ENCODE peak calls at places on chromosomes 5 and 9, in seven cellular contexts. One of them, this sample, is unnamed.

GRCh38 chr5:136132557-136133415 is at the start of gene SMAD5:
- DNase-seq in CD8-positive, alpha-beta T cell: peak
- DNase-seq in AG04449: peak
- DNase-seq in KBM-7: peak
- DNase-seq in H54: peak
- DNase-seq in astrocyte of the spinal cord: peak
- DNase-seq in upper lobe of left lung: peak
- DNase-seq in this sample: peak

GRCh38 chr5:177295929-177296328 is 7.6 kb downstream of the RAB24 start:
- DNase-seq in CD8-positive, alpha-beta T cell: no peak
- DNase-seq in AG04449: no peak
- DNase-seq in KBM-7: peak
- DNase-seq in H54: no peak
- DNase-seq in astrocyte of the spinal cord: no peak
- DNase-seq in upper lobe of left lung: peak
- DNase-seq in this sample: no peak

GRCh38 chr9:530681-531080 is 310.8 kb upstream of the DMRT1 start:
- DNase-seq in CD8-positive, alpha-beta T cell: no peak
- DNase-seq in AG04449: no peak
- DNase-seq in KBM-7: no peak
- DNase-seq in H54: no peak
- DNase-seq in astrocyte of the spinal cord: peak
- DNase-seq in upper lobe of left lung: peak
- DNase-seq in this sample: no peak

GRCh38 chr9:5630038-5630507 is 1.2 kb downstream of the RIC1 start:
- DNase-seq in CD8-positive, alpha-beta T cell: no peak
- DNase-seq in AG04449: no peak
- DNase-seq in KBM-7: peak
- DNase-seq in H54: no peak
- DNase-seq in astrocyte of the spinal cord: peak
- DNase-seq in upper lobe of left lung: no peak
- DNase-seq in this sample: no peak

GRCh38 chr9:116491219-116491618 is 195.9 kb upstream of the TRIM32 start:
- DNase-seq in CD8-positive, alpha-beta T cell: no peak
- DNase-seq in AG04449: no peak
- DNase-seq in KBM-7: no peak
- DNase-seq in H54: no peak
- DNase-seq in astrocyte of the spinal cord: no peak
- DNase-seq in upper lobe of left lung: no peak
- DNase-seq in this sample: no peak

GRCh38 chr9:79946718-79947117 is 375.0 kb downstream of the TLE4 start:
- DNase-seq in CD8-positive, alpha-beta T cell: no peak
- DNase-seq in AG04449: no peak
- DNase-seq in KBM-7: no peak
- DNase-seq in H54: no peak
- DNase-seq in astrocyte of the spinal cord: peak
- DNase-seq in upper lobe of left lung: no peak
- DNase-seq in this sample: no peak

GRCh38 chr5:176658007-176658599 is 10.8 kb downstream of the TSPAN17 start:
- DNase-seq in CD8-positive, alpha-beta T cell: peak
- DNase-seq in AG04449: no peak
- DNase-seq in KBM-7: peak
- DNase-seq in H54: peak
- DNase-seq in astrocyte of the spinal cord: peak
- DNase-seq in upper lobe of left lung: peak
- DNase-seq in this sample: peak

GRCh38 chr9:38183994-38184568 is 115.1 kb upstream of the SHB start:
- DNase-seq in CD8-positive, alpha-beta T cell: no peak
- DNase-seq in AG04449: no peak
- DNase-seq in KBM-7: no peak
- DNase-seq in H54: no peak
- DNase-seq in astrocyte of the spinal cord: peak
- DNase-seq in upper lobe of left lung: no peak
- DNase-seq in this sample: no peak

GRCh38 chr5:120207139-120207538 is 257.0 kb upstream of the PRR16 start:
- DNase-seq in CD8-positive, alpha-beta T cell: no peak
- DNase-seq in AG04449: no peak
- DNase-seq in KBM-7: no peak
- DNase-seq in H54: no peak
- DNase-seq in astrocyte of the spinal cord: peak
- DNase-seq in upper lobe of left lung: no peak
- DNase-seq in this sample: no peak

GRCh38 chr5:145941677-145942130 is 5.3 kb downstream of the SH3RF2 start:
- DNase-seq in CD8-positive, alpha-beta T cell: no peak
- DNase-seq in AG04449: no peak
- DNase-seq in KBM-7: no peak
- DNase-seq in H54: no peak
- DNase-seq in astrocyte of the spinal cord: peak
- DNase-seq in upper lobe of left lung: no peak
- DNase-seq in this sample: no peak

GRCh38 chr5:27598576-27598975 is 560.2 kb upstream of the CDH9 start:
- DNase-seq in CD8-positive, alpha-beta T cell: no peak
- DNase-seq in AG04449: no peak
- DNase-seq in KBM-7: no peak
- DNase-seq in H54: no peak
- DNase-seq in astrocyte of the spinal cord: peak
- DNase-seq in upper lobe of left lung: no peak
- DNase-seq in this sample: no peak

GRCh38 chr9:81372628-81373191 is 316.6 kb downstream of the TLE1 start:
- DNase-seq in CD8-positive, alpha-beta T cell: no peak
- DNase-seq in AG04449: no peak
- DNase-seq in KBM-7: no peak
- DNase-seq in H54: no peak
- DNase-seq in astrocyte of the spinal cord: no peak
- DNase-seq in upper lobe of left lung: no peak
- DNase-seq in this sample: no peak

GRCh38 chr5:148794729-148795590 is 31.5 kb upstream of the ADRB2 start:
- DNase-seq in CD8-positive, alpha-beta T cell: no peak
- DNase-seq in AG04449: peak
- DNase-seq in KBM-7: peak
- DNase-seq in H54: no peak
- DNase-seq in astrocyte of the spinal cord: peak
- DNase-seq in upper lobe of left lung: no peak
- DNase-seq in this sample: no peak

GRCh38 chr9:68533678-68534077 is 7.0 kb downstream of the TMEM252 start:
- DNase-seq in CD8-positive, alpha-beta T cell: no peak
- DNase-seq in AG04449: no peak
- DNase-seq in KBM-7: no peak
- DNase-seq in H54: no peak
- DNase-seq in astrocyte of the spinal cord: no peak
- DNase-seq in upper lobe of left lung: no peak
- DNase-seq in this sample: no peak

GRCh38 chr9:109440797-109441287 is 57.3 kb downstream of the PTPN3 start:
- DNase-seq in CD8-positive, alpha-beta T cell: no peak
- DNase-seq in AG04449: peak
- DNase-seq in KBM-7: peak
- DNase-seq in H54: peak
- DNase-seq in astrocyte of the spinal cord: peak
- DNase-seq in upper lobe of left lung: no peak
- DNase-seq in this sample: peak

GRCh38 chr5:565782-566445 is 41.7 kb upstream of the SLC9A3 start:
- DNase-seq in CD8-positive, alpha-beta T cell: no peak
- DNase-seq in AG04449: no peak
- DNase-seq in KBM-7: no peak
- DNase-seq in H54: no peak
- DNase-seq in astrocyte of the spinal cord: peak
- DNase-seq in upper lobe of left lung: no peak
- DNase-seq in this sample: no peak

GRCh38 chr5:115396698-115397097 is 100.2 kb upstream of the CCDC112 start:
- DNase-seq in CD8-positive, alpha-beta T cell: no peak
- DNase-seq in AG04449: no peak
- DNase-seq in KBM-7: no peak
- DNase-seq in H54: no peak
- DNase-seq in astrocyte of the spinal cord: peak
- DNase-seq in upper lobe of left lung: no peak
- DNase-seq in this sample: no peak

GRCh38 chr5:174910245-174910737 is 185.9 kb downstream of the MSX2 start:
- DNase-seq in CD8-positive, alpha-beta T cell: no peak
- DNase-seq in AG04449: no peak
- DNase-seq in KBM-7: peak
- DNase-seq in H54: peak
- DNase-seq in astrocyte of the spinal cord: peak
- DNase-seq in upper lobe of left lung: peak
- DNase-seq in this sample: peak

GRCh38 chr5:175683231-175683630 is 25.4 kb downstream of the HRH2 start:
- DNase-seq in CD8-positive, alpha-beta T cell: no peak
- DNase-seq in AG04449: no peak
- DNase-seq in KBM-7: no peak
- DNase-seq in H54: no peak
- DNase-seq in astrocyte of the spinal cord: no peak
- DNase-seq in upper lobe of left lung: no peak
- DNase-seq in this sample: no peak

GRCh38 chr5:102511666-102512065 is 12.9 kb upstream of the SLCO6A1 start:
- DNase-seq in CD8-positive, alpha-beta T cell: no peak
- DNase-seq in AG04449: no peak
- DNase-seq in KBM-7: no peak
- DNase-seq in H54: no peak
- DNase-seq in astrocyte of the spinal cord: peak
- DNase-seq in upper lobe of left lung: no peak
- DNase-seq in this sample: no peak

GRCh38 chr5:68216737-68217231 is 1.2 kb downstream of the PIK3R1 start:
- DNase-seq in CD8-positive, alpha-beta T cell: no peak
- DNase-seq in AG04449: no peak
- DNase-seq in KBM-7: peak
- DNase-seq in H54: peak
- DNase-seq in astrocyte of the spinal cord: peak
- DNase-seq in upper lobe of left lung: no peak
- DNase-seq in this sample: no peak

GRCh38 chr5:150022163-150022540 is 21.6 kb downstream of the HMGXB3 start:
- DNase-seq in CD8-positive, alpha-beta T cell: no peak
- DNase-seq in AG04449: no peak
- DNase-seq in KBM-7: no peak
- DNase-seq in H54: no peak
- DNase-seq in astrocyte of the spinal cord: peak
- DNase-seq in upper lobe of left lung: no peak
- DNase-seq in this sample: no peak

GRCh38 chr9:132998861-132999635 is 20.6 kb downstream of the GFI1B start:
- DNase-seq in CD8-positive, alpha-beta T cell: no peak
- DNase-seq in AG04449: no peak
- DNase-seq in KBM-7: no peak
- DNase-seq in H54: no peak
- DNase-seq in astrocyte of the spinal cord: no peak
- DNase-seq in upper lobe of left lung: no peak
- DNase-seq in this sample: no peak

GRCh38 chr5:133644000-133644865 is 31.9 kb upstream of the FSTL4 start:
- DNase-seq in CD8-positive, alpha-beta T cell: no peak
- DNase-seq in AG04449: no peak
- DNase-seq in KBM-7: no peak
- DNase-seq in H54: no peak
- DNase-seq in astrocyte of the spinal cord: no peak
- DNase-seq in upper lobe of left lung: no peak
- DNase-seq in this sample: no peak

GRCh38 chr9:131402738-131403492 is 9.0 kb downstream of the PRRC2B start:
- DNase-seq in CD8-positive, alpha-beta T cell: no peak
- DNase-seq in AG04449: peak
- DNase-seq in KBM-7: no peak
- DNase-seq in H54: no peak
- DNase-seq in astrocyte of the spinal cord: peak
- DNase-seq in upper lobe of left lung: peak
- DNase-seq in this sample: peak

GRCh38 chr9:131976157-131976740 is 103.4 kb downstream of the MED27 start:
- DNase-seq in CD8-positive, alpha-beta T cell: no peak
- DNase-seq in AG04449: no peak
- DNase-seq in KBM-7: peak
- DNase-seq in H54: no peak
- DNase-seq in astrocyte of the spinal cord: no peak
- DNase-seq in upper lobe of left lung: no peak
- DNase-seq in this sample: no peak

GRCh38 chr9:135422340-135422944 is 57.1 kb upstream of the PPP1R26 start:
- DNase-seq in CD8-positive, alpha-beta T cell: no peak
- DNase-seq in AG04449: no peak
- DNase-seq in KBM-7: no peak
- DNase-seq in H54: no peak
- DNase-seq in astrocyte of the spinal cord: no peak
- DNase-seq in upper lobe of left lung: peak
- DNase-seq in this sample: no peak

GRCh38 chr9:109100543-109101201 is 19.1 kb downstream of the TMEM245 start:
- DNase-seq in CD8-positive, alpha-beta T cell: no peak
- DNase-seq in AG04449: no peak
- DNase-seq in KBM-7: no peak
- DNase-seq in H54: no peak
- DNase-seq in astrocyte of the spinal cord: no peak
- DNase-seq in upper lobe of left lung: no peak
- DNase-seq in this sample: no peak

GRCh38 chr5:79030663-79031480 is 38.6 kb downstream of the DMGDH start:
- DNase-seq in CD8-positive, alpha-beta T cell: no peak
- DNase-seq in AG04449: no peak
- DNase-seq in KBM-7: no peak
- DNase-seq in H54: no peak
- DNase-seq in astrocyte of the spinal cord: no peak
- DNase-seq in upper lobe of left lung: no peak
- DNase-seq in this sample: no peak

GRCh38 chr5:140868721-140869554 is at the start of gene PCDHA11:
- DNase-seq in CD8-positive, alpha-beta T cell: no peak
- DNase-seq in AG04449: no peak
- DNase-seq in KBM-7: peak
- DNase-seq in H54: no peak
- DNase-seq in astrocyte of the spinal cord: no peak
- DNase-seq in upper lobe of left lung: no peak
- DNase-seq in this sample: no peak

GRCh38 chr5:80192507-80193241 is 63.2 kb downstream of the SERINC5 start:
- DNase-seq in CD8-positive, alpha-beta T cell: no peak
- DNase-seq in AG04449: peak
- DNase-seq in KBM-7: no peak
- DNase-seq in H54: no peak
- DNase-seq in astrocyte of the spinal cord: no peak
- DNase-seq in upper lobe of left lung: no peak
- DNase-seq in this sample: no peak

GRCh38 chr5:153798830-153799229 is 239.9 kb downstream of the FAM114A2 start:
- DNase-seq in CD8-positive, alpha-beta T cell: no peak
- DNase-seq in AG04449: no peak
- DNase-seq in KBM-7: no peak
- DNase-seq in H54: no peak
- DNase-seq in astrocyte of the spinal cord: no peak
- DNase-seq in upper lobe of left lung: no peak
- DNase-seq in this sample: no peak

GRCh38 chr5:159448-160172 is 31.7 kb upstream of the LRRC14B start:
- DNase-seq in CD8-positive, alpha-beta T cell: no peak
- DNase-seq in AG04449: peak
- DNase-seq in KBM-7: peak
- DNase-seq in H54: no peak
- DNase-seq in astrocyte of the spinal cord: peak
- DNase-seq in upper lobe of left lung: peak
- DNase-seq in this sample: no peak

GRCh38 chr9:29214162-29214520 is 1640.9 kb upstream of the C9orf72 start:
- DNase-seq in CD8-positive, alpha-beta T cell: no peak
- DNase-seq in AG04449: no peak
- DNase-seq in KBM-7: peak
- DNase-seq in H54: no peak
- DNase-seq in astrocyte of the spinal cord: peak
- DNase-seq in upper lobe of left lung: no peak
- DNase-seq in this sample: no peak